ENCODE peak calls at places on chromosomes 3 and 15, in six cellular contexts. R is coronary artery, H is breast epithelium, G is neural progenitor cell, J is H9, A is heart left ventricle. C is an unnamed sample.

GRCh38 chr15:72197045-72197459 is 535 bp downstream of the GRAMD2A start:
- DNase-seq in R (no peak), J (no peak), A (no peak), H (no peak), G (peak), C (no peak)

GRCh38 chr3:32176989-32177701 is 61.3 kb upstream of the CMTM8 start:
- DNase-seq in G (peak), R (no peak), A (no peak), J (peak), H (no peak), C (no peak)

GRCh38 chr15:36332301-36332700 is 247.1 kb upstream of the CDIN1 start:
- DNase-seq in A (no peak), H (no peak), G (no peak), J (no peak), R (no peak), C (no peak)

GRCh38 chr15:79117442-79118204 is 27.0 kb upstream of the RASGRF1 start:
- DNase-seq in R (no peak), G (no peak), H (no peak), A (no peak), J (peak), C (no peak)

GRCh38 chr3:101635345-101635744 is 41.6 kb downstream of the ZBTB11 start:
- DNase-seq in R (peak), H (no peak), J (no peak), A (no peak), G (no peak), C (no peak)

GRCh38 chr3:41265823-41266273 is 66.5 kb downstream of the CTNNB1 start:
- DNase-seq in R (no peak), A (no peak), G (no peak), H (no peak), J (no peak), C (no peak)

GRCh38 chr3:45100998-45101407 is 45.2 kb downstream of the CDCP1 start:
- DNase-seq in J (no peak), R (no peak), A (no peak), G (no peak), H (no peak), C (no peak)

GRCh38 chr3:81823882-81824395 is 62.5 kb upstream of the GBE1 start:
- DNase-seq in J (no peak), G (no peak), H (no peak), A (no peak), R (no peak), C (no peak)

GRCh38 chr3:154181127-154181691 is 60.0 kb downstream of the ARHGEF26 start:
- DNase-seq in H (no peak), J (no peak), A (no peak), R (no peak), G (peak), C (no peak)

GRCh38 chr3:154184582-154184981 is 63.4 kb downstream of the ARHGEF26 start:
- DNase-seq in H (no peak), J (no peak), R (no peak), G (no peak), A (no peak), C (no peak)

GRCh38 chr3:154182975-154183374 is 61.8 kb downstream of the ARHGEF26 start:
- DNase-seq in J (no peak), A (no peak), R (no peak), H (no peak), G (no peak), C (no peak)

GRCh38 chr3:154178172-154178571 is 57.0 kb downstream of the ARHGEF26 start:
- DNase-seq in A (no peak), R (no peak), J (no peak), H (no peak), G (no peak), C (no peak)

DNA sequence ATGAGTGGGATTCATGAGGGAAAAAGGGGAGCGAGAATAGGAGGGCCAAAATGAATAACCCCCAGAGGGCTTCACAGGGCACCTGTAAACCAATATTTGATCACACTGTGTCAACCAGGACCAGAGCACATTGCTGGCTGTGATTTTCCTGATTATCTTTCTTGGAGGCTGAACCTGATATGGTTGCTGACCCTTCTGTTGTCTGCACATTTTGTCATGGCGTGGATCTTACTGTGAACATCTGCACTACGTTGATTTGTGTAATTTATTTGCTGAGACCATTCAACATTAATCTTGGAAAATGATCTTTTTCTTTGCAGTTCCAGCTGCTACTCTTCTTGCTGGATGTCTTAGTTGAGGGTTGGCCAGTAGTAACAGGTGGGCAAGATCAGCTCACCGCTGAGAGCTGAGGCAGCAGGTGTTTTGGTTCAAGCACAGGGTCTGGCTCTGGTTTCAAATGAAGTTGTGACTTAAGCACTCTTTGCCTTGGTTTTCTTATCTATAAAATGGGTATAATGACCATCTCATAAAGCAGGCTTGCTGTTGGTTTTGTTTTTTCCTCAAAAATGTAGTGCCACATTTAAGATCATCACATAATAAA is 61.2 kb downstream of the ARHGEF26 start:
- DNase-seq in J (no peak), H (no peak), R (no peak), G (no peak), A (no peak), C (no peak)
- H3K27ac ChIP-seq in J (no peak), H (no peak), R (peak), G (no peak), A (no peak), C (no peak)

DNA sequence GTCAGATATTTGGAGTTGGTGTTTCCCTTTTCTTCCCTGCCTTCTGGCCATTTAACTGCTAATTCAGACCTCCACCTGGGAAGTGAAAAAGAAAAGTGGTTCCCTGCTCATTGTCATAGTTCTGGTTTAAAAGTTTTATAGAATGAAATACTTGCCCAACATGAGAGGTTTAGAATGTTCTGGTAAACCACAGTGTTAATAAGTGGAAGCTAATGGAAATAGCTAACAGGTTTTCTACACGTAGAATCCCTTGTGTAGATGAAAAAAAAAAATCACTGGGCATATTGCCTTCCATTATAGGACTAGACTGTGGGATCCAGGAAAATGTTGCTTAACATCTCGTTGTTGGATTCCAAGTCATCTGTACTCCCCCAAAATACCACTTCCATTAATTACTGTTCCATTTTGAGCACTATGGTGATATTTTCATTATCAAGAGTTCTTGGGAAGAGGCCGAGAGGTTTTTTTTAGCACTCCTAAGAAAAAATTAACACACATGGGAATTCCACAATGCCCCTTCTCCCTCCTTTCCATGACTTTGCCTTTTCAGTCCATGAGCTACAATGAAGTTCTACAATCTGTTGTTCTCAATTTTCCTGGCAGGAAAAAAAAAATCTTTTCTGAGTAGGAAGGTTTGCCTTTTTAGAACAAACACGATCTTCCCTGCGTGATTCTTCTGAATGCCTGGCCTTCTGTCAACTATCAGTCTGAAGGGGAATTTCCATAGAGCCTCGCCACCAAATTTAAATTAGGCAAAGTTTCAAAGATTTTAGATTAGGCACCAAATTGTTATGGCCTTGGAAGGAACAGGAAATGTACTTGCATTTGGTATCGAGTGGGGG is 74.4 kb upstream of the CTDSPL start:
- DNase-seq in J (no peak), A (no peak), R (no peak), G (no peak), H (no peak), C (no peak)
- H3K27ac ChIP-seq in J (no peak), A (peak), R (peak), G (no peak), H (peak), C (no peak)

GRCh38 chr3:187678869-187679268 is 8.7 kb upstream of the SST start:
- DNase-seq in J (peak), A (no peak), R (no peak), G (peak), H (no peak), C (no peak)
- H3K27ac ChIP-seq in J (no peak), A (no peak), R (no peak), G (no peak), H (no peak), C (no peak)

DNA sequence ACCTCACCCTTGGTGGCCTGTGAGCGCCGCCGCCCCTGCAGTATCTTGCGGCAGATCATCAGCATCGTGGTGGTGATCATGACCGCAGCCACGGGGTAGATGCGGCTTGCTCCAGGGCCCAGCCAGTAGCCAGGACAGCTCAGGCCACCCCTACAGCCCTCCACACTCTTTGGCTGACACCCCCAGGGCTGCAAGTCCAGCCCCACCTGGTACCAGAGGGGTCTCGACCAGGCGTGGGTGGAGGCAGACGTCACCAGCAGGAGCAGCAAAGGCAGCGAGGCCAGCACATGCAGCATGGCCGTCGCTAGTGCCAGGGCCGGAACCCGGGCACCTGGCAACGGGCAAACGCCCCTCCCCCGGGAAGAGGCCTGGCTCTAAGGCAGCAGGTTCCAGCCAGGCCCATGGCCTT is at the start of gene TMEM89:
- DNase-seq in H (no peak), A (no peak), G (no peak), R (no peak), J (no peak), C (no peak)
- H3K27ac ChIP-seq in H (no peak), A (no peak), G (no peak), R (peak), J (no peak), C (no peak)

GRCh38 chr3:51382947-51383578 is 2.0 kb upstream of the MANF start:
- DNase-seq in G (no peak), J (no peak), R (peak), H (no peak), A (no peak), C (no peak)
- H3K27ac ChIP-seq in G (no peak), J (no peak), R (no peak), H (no peak), A (no peak), C (no peak)

GRCh38 chr3:149553781-149554451 is 79.4 kb downstream of the TM4SF4 start:
- DNase-seq in J (no peak), A (peak), G (no peak), R (no peak), H (no peak), C (no peak)
- H3K27ac ChIP-seq in J (no peak), A (peak), G (peak), R (peak), H (peak), C (peak)

GRCh38 chr3:54891540-54891897 is 36.3 kb downstream of the LRTM1 start:
- DNase-seq in G (peak), A (peak), H (peak), R (peak), J (peak), C (peak)
- H3K27ac ChIP-seq in G (no peak), A (peak), H (peak), R (no peak), J (no peak), C (peak)

DNA sequence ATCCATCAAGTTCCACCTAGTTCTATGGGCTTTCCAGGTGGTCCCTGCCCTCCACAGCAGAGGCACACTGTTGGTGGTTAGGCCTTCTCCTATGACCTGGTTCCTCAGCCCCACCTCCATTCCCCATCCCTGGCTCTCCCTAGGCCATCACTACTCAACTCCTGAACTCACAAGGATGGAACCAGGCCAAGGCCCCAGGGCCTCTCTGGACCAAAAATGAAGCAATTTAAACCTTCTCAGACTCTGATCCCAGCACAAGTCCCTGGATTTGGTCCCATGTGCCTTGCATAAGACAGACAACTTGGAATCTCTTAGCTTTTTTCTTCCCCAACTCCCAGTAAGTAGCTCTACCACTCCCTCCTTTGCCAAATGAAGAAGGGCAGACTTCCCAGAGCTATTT is 14.4 kb upstream of the ACAN start:
- DNase-seq in R (peak), A (no peak), G (no peak), J (no peak), H (no peak), C (no peak)
- H3K27ac ChIP-seq in R (no peak), A (no peak), G (no peak), J (no peak), H (no peak), C (no peak)

GRCh38 chr3:127161973-127162579 is 30.9 kb upstream of the PRR23E start:
- DNase-seq in A (no peak), J (no peak), H (no peak), R (no peak), G (no peak), C (no peak)

GRCh38 chr3:127161236-127161635 is 31.7 kb upstream of the PRR23E start:
- DNase-seq in J (no peak), R (no peak), G (no peak), H (no peak), A (no peak), C (no peak)

GRCh38 chr3:127158614-127159221 is 34.2 kb upstream of the PRR23E start:
- DNase-seq in J (peak), G (peak), H (peak), A (no peak), R (no peak), C (no peak)

GRCh38 chr3:127157181-127157828 is 35.6 kb upstream of the PRR23E start:
- DNase-seq in G (no peak), A (no peak), J (no peak), R (no peak), H (peak), C (no peak)

DNA sequence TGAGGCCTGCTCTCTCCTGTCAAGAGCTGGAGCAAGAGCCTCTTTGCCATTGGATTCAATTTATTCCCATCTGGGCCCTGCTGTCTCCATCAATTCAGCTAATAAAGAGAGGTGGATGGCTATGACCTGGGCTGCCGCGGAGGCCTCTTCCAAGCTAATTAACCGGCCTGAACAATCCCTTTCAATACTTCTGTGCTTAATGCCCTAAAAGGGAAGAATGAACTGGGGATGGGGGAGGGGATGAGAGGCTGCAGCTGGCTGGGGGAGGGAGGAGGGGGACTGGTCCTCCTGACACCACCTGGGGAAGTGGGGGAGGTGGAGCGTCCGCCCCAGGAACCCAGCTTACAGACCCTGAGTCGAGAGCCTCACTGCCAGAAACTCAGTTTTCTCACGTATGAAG is 33.4 kb upstream of the PRR23E start:
- DNase-seq in J (no peak), H (no peak), R (no peak), G (peak), A (no peak), C (no peak)
- H3K27ac ChIP-seq in J (no peak), H (no peak), R (no peak), G (no peak), A (no peak), C (no peak)

C was measured in epithelial cell of prostate.